ENCODE peak calls at places on chromosomes 1 and 21, in ten cellular contexts. C, D, Y, I, U, L, P, M, Q and S are unnamed samples.

GRCh38 chr1:43329995-43330751 is 7.4 kb upstream of the MPL start:
- DNase-seq in C (peak; percentile 76), D (no peak), Y (peak; percentile 46), I (no peak), U (peak; percentile 83), L (no peak), P (no peak), M (peak; percentile 87), Q (no peak), S (peak; percentile 70)

GRCh38 chr1:228937851-228938247 is 202.6 kb downstream of the RHOU start:
- DNase-seq in C (no peak), D (no peak), Y (peak; percentile 42), I (no peak), U (no peak), L (no peak), P (no peak), M (no peak), Q (no peak), S (no peak)

GRCh38 chr1:232968965-232969364 is 18.6 kb downstream of the NTPCR start:
- DNase-seq in C (no peak), D (no peak), Y (peak; percentile 56), I (no peak), U (peak; percentile 70), L (no peak), P (no peak), M (peak; percentile 74), Q (no peak), S (no peak)

GRCh38 chr1:175839678-175840669 is 96.6 kb upstream of the TNR start:
- DNase-seq in C (no peak), D (no peak), Y (no peak), I (no peak), U (no peak), L (no peak), P (no peak), M (no peak), Q (no peak), S (no peak)

GRCh38 chr1:192958350-192958749 is 100.8 kb downstream of the UCHL5 start:
- DNase-seq in C (no peak), D (no peak), Y (no peak), I (no peak), U (no peak), L (no peak), P (no peak), M (no peak), Q (no peak), S (no peak)

GRCh38 chr21:34536820-34537219 is 24.8 kb upstream of the KCNE1 start:
- DNase-seq in C (no peak), D (no peak), Y (no peak), I (peak; percentile 7), U (no peak), L (no peak), P (no peak), M (peak; percentile 59), Q (no peak), S (no peak)

GRCh38 chr1:71698186-71698585 is 584.2 kb downstream of the NEGR1 start:
- DNase-seq in C (no peak), D (no peak), Y (no peak), I (no peak), U (no peak), L (no peak), P (no peak), M (no peak), Q (no peak), S (no peak)

GRCh38 chr21:42433946-42434551 is 30.3 kb downstream of the UBASH3A start:
- DNase-seq in C (no peak), D (no peak), Y (no peak), I (no peak), U (no peak), L (no peak), P (no peak), M (no peak), Q (no peak), S (no peak)

GRCh38 chr1:220300442-220301121 is 28.3 kb upstream of the RAB3GAP2 start:
- DNase-seq in C (peak; percentile 77), D (no peak), Y (peak; percentile 91), I (peak; percentile 19), U (peak; percentile 89), L (peak; percentile 64), P (no peak), M (peak; percentile 91), Q (no peak), S (peak; percentile 65)

GRCh38 chr1:6560267-6560666 is 5.2 kb downstream of the TAS1R1 start:
- DNase-seq in C (no peak), D (no peak), Y (no peak), I (no peak), U (no peak), L (no peak), P (no peak), M (no peak), Q (no peak), S (no peak)

GRCh38 chr21:44086636-44087425 is 20.4 kb upstream of the PWP2 start:
- DNase-seq in C (peak; percentile 16), D (no peak), Y (no peak), I (no peak), U (no peak), L (no peak), P (no peak), M (no peak), Q (peak; percentile 14), S (peak; percentile 59)

GRCh38 chr1:201361652-201362504 is 15.6 kb downstream of the TNNT2 start:
- DNase-seq in C (no peak), D (peak; percentile 67), Y (peak; percentile 47), I (no peak), U (peak; percentile 42), L (peak; percentile 47), P (no peak), M (peak; percentile 28), Q (no peak), S (peak; percentile 68)

GRCh38 chr1:241612533-241613505 is 27.4 kb downstream of the CHML start:
- DNase-seq in C (no peak), D (no peak), Y (peak; percentile 95), I (no peak), U (no peak), L (peak; percentile 78), P (no peak), M (peak; percentile 97), Q (no peak), S (no peak)

GRCh38 chr1:172820759-172821158 is 161.9 kb downstream of the FASLG start:
- DNase-seq in C (no peak), D (no peak), Y (no peak), I (no peak), U (no peak), L (no peak), P (no peak), M (peak; percentile 38), Q (no peak), S (no peak)

GRCh38 chr1:172823534-172823933 is 164.6 kb downstream of the FASLG start:
- DNase-seq in C (no peak), D (no peak), Y (peak; percentile 39), I (no peak), U (no peak), L (peak; percentile 23), P (no peak), M (peak; percentile 68), Q (no peak), S (no peak)

GRCh38 chr1:172818841-172819527 is 160.1 kb downstream of the FASLG start:
- DNase-seq in C (no peak), D (no peak), Y (peak; percentile 53), I (no peak), U (peak; percentile 49), L (no peak), P (peak; percentile 15), M (no peak), Q (peak; percentile 88), S (no peak)

GRCh38 chr1:172824199-172824598 is 165.3 kb downstream of the FASLG start:
- DNase-seq in C (no peak), D (no peak), Y (peak; percentile 46), I (no peak), U (no peak), L (no peak), P (no peak), M (peak; percentile 14), Q (no peak), S (no peak)

GRCh38 chr1:172821609-172822274 is 162.8 kb downstream of the FASLG start:
- DNase-seq in C (no peak), D (no peak), Y (peak; percentile 90), I (no peak), U (no peak), L (no peak), P (no peak), M (peak; percentile 80), Q (no peak), S (no peak)
- H3K4me1 ChIP-seq in C (peaks cover 6% of the 10 kb centered on the region), D (no peaks in the 10 kb centered on the region), Y (peaks cover 18% of the 10 kb centered on the region), I (peaks cover 5% of the 10 kb centered on the region), U (peaks cover 2% of the 10 kb centered on the region), L (peaks cover 15% of the 10 kb centered on the region), P (peaks cover 29% of the 10 kb centered on the region), M (peaks cover 15% of the 10 kb centered on the region), Q (no peaks in the 10 kb centered on the region), S (peaks cover 5% of the 10 kb centered on the region)

DNA sequence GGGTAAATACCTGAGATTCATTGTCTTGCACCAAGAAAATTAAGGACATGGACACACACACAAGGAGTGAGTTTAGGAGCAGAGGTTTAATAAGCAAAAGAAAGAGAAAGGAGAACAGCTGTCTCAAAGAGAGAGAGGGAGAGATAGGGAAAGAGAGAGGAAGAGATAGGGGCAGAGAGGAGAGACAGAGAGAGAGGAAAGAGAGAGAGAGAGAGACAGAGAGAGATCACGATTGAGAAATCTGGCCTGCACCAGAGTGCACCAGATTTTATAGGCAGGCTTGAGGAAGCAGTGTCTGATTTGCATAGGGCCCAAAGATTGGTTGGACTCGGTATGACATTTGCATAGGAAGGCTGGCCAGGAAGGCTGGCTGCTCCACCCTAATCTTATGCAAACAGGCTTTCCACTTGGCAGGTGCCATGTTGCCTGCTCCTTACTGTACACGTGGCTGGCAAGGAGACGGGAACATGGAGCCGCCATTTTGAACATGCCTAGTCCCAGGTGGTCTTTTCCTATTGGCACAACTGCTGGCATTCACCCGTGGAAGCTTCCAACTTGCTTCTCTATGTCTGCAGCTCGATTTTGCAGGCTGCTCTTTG is 419.9 kb downstream of the ZP4 start:
- DNase-seq in C (peak; percentile 47), D (peak; percentile 79), Y (no peak), I (no peak), U (no peak), L (peak; percentile 50), P (no peak), M (no peak), Q (no peak), S (no peak)
- H3K9me3 ChIP-seq in C (no peaks in the 10 kb centered on the region), D (no peaks in the 10 kb centered on the region), Y (no peaks in the 10 kb centered on the region), I (no peaks in the 10 kb centered on the region), U (no peaks in the 10 kb centered on the region), L (no peaks in the 10 kb centered on the region), P (no peaks in the 10 kb centered on the region), M (peaks cover 2% of the 10 kb centered on the region), Q (no peaks in the 10 kb centered on the region), S (no peaks in the 10 kb centered on the region)

GRCh38 chr1:160560045-160560724 is 19.1 kb downstream of the CD84 start:
- DNase-seq in C (no peak), D (no peak), Y (no peak), I (no peak), U (no peak), L (no peak), P (peak; percentile 44), M (no peak), Q (no peak), S (no peak)
- H3K4me1 ChIP-seq in C (no peaks in the 10 kb centered on the region), D (no peaks in the 10 kb centered on the region), Y (no peaks in the 10 kb centered on the region), I (no peaks in the 10 kb centered on the region), U (no peaks in the 10 kb centered on the region), L (no peaks in the 10 kb centered on the region), P (peaks cover 68% of the 10 kb centered on the region), M (no peaks in the 10 kb centered on the region), Q (no peaks in the 10 kb centered on the region), S (no peaks in the 10 kb centered on the region)

DNA sequence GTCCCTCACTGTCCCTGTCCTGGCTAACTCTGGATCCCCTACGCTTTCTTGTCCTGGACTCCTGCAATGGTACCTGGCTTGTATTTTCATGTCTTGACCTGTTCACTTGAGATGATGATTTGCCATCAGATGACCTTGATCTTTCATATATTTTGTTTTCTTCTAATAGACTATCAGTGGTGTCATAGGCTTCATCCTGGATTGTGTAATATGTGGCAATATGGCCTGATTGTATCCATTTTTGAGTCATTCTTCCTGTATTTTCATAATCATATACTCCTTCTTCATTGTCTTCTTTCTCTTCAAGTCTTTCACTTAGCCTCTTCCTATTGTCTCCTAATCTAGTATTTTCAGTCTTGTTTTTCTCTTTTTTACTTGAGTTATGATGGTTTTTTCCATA is 11.1 kb downstream of the FLG start:
- DNase-seq in C (no peak), D (no peak), Y (no peak), I (no peak), U (no peak), L (no peak), P (no peak), M (no peak), Q (no peak), S (no peak)
- H3K9me3 ChIP-seq in C (no peaks in the 10 kb centered on the region), D (no peaks in the 10 kb centered on the region), Y (no peaks in the 10 kb centered on the region), I (peaks cover 4% of the 10 kb centered on the region), U (peaks cover 10% of the 10 kb centered on the region), L (no peaks in the 10 kb centered on the region), P (no peaks in the 10 kb centered on the region), M (peaks cover 15% of the 10 kb centered on the region), Q (no peaks in the 10 kb centered on the region), S (no peaks in the 10 kb centered on the region)